ENCODE peak calls at places on chromosomes 1 and 21, in ten cellular contexts. F, B, E, S, P, M, H, X, Q and U are unnamed samples.
A peak's percentile ranks its signal among the peaks of the same experiment; 100 is the strongest.

GRCh38 chr1:4172659-4173599 is 272.9 kb upstream of the C1orf174 start:
- DNase-seq in F (no peak), B (peak; percentile 40), E (no peak), S (peak; percentile 39), P (peak; percentile 36), M (no peak), H (no peak), X (no peak), Q (peak; percentile 84), U (no peak)

GRCh38 chr1:232884262-232884661 is 66.1 kb upstream of the NTPCR start:
- DNase-seq in F (no peak), B (no peak), E (no peak), S (no peak), P (no peak), M (no peak), H (no peak), X (no peak), Q (no peak), U (no peak)

GRCh38 chr1:7097938-7098592 is 312.8 kb downstream of the CAMTA1 start:
- DNase-seq in F (no peak), B (no peak), E (no peak), S (no peak), P (no peak), M (no peak), H (no peak), X (no peak), Q (no peak), U (no peak)

GRCh38 chr1:232183802-232184201 is 446.1 kb downstream of the SIPA1L2 start:
- DNase-seq in F (no peak), B (no peak), E (no peak), S (no peak), P (no peak), M (no peak), H (no peak), X (no peak), Q (peak; percentile 4), U (no peak)

GRCh38 chr1:183887826-183888819 is 83.2 kb downstream of the RGL1 start:
- DNase-seq in F (no peak), B (no peak), E (no peak), S (no peak), P (no peak), M (no peak), H (no peak), X (no peak), Q (no peak), U (no peak)

GRCh38 chr1:205719015-205719414 is 31.0 kb downstream of the NUCKS1 start:
- DNase-seq in F (no peak), B (no peak), E (no peak), S (no peak), P (no peak), M (no peak), H (no peak), X (no peak), Q (no peak), U (no peak)

GRCh38 chr1:19505694-19506457 is 20.5 kb upstream of the CAPZB start:
- DNase-seq in F (peak; percentile 81), B (no peak), E (peak; percentile 42), S (no peak), P (no peak), M (no peak), H (no peak), X (peak; percentile 8), Q (peak; percentile 81), U (no peak)

GRCh38 chr1:221880182-221880581 is 138.3 kb upstream of the DUSP10 start:
- DNase-seq in F (no peak), B (no peak), E (no peak), S (no peak), P (no peak), M (no peak), H (no peak), X (no peak), Q (no peak), U (no peak)

GRCh38 chr1:11560061-11560460 is 81.1 kb downstream of the DISP3 start:
- DNase-seq in F (no peak), B (no peak), E (no peak), S (no peak), P (no peak), M (no peak), H (no peak), X (no peak), Q (no peak), U (no peak)

GRCh38 chr1:6949991-6950765 is 164.9 kb downstream of the CAMTA1 start:
- DNase-seq in F (no peak), B (no peak), E (no peak), S (no peak), P (no peak), M (no peak), H (no peak), X (no peak), Q (no peak), U (no peak)

GRCh38 chr21:45709696-45710268 is 66.3 kb downstream of the PCBP3 start:
- DNase-seq in F (no peak), B (no peak), E (no peak), S (no peak), P (no peak), M (no peak), H (no peak), X (no peak), Q (no peak), U (no peak)
- H3K9me3 ChIP-seq in F (no peaks in the 10 kb centered on the region), B (no peaks in the 10 kb centered on the region), E (no peaks in the 10 kb centered on the region), S (no peaks in the 10 kb centered on the region), P (no peaks in the 10 kb centered on the region), M (no peaks in the 10 kb centered on the region), H (peaks cover 8% of the 10 kb centered on the region), X (no peaks in the 10 kb centered on the region), Q (no peaks in the 10 kb centered on the region), U (no peaks in the 10 kb centered on the region)

GRCh38 chr21:28811860-28812259 is 180.8 kb downstream of the LTN1 start:
- DNase-seq in F (no peak), B (no peak), E (no peak), S (no peak), P (no peak), M (no peak), H (no peak), X (no peak), Q (no peak), U (no peak)
- H3K9me3 ChIP-seq in F (peaks cover 2% of the 10 kb centered on the region), B (no peaks in the 10 kb centered on the region), E (no peaks in the 10 kb centered on the region), S (no peaks in the 10 kb centered on the region), P (no peaks in the 10 kb centered on the region), M (no peaks in the 10 kb centered on the region), H (no peaks in the 10 kb centered on the region), X (no peaks in the 10 kb centered on the region), Q (no peaks in the 10 kb centered on the region), U (no peaks in the 10 kb centered on the region)

GRCh38 chr21:9780441-9780937 is 740.9 kb upstream of the TPTE start:
- DNase-seq in F (no peak), B (no peak), E (no peak), S (no peak), P (no peak), M (no peak), H (no peak), X (no peak), Q (no peak), U (no peak)
- H3K9me3 ChIP-seq in F (no peaks in the 10 kb centered on the region), B (peaks cover 76% of the 10 kb centered on the region), E (no peaks in the 10 kb centered on the region), S (no peaks in the 10 kb centered on the region), P (no peaks in the 10 kb centered on the region), M (no peaks in the 10 kb centered on the region), H (peaks cover 2% of the 10 kb centered on the region), X (no peaks in the 10 kb centered on the region), Q (peaks cover 12% of the 10 kb centered on the region), U (no peaks in the 10 kb centered on the region)

DNA sequence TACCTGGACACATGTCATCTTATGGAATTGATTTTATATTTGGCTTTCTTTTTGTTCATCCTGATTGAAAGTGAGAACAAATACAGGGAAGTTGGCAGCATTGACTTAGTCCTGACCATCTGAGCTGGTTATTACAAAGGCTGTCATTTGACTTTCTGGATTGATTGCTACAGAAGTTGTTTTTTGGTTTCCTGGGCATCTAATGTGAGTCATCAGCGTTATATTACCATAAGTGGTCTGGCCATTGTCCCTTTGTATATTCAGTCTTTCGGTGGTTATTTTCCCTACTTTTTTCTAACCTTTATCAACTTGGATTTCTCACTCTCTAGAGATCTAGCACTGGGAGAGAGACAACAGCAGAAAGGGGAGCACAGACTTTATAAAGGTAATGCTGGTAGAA is 1646.5 kb downstream of the MRPL39 start:
- DNase-seq in F (no peak), B (no peak), E (no peak), S (no peak), P (no peak), M (no peak), H (no peak), X (no peak), Q (no peak), U (no peak)
- H3K9me3 ChIP-seq in F (no peaks in the 10 kb centered on the region), B (no peaks in the 10 kb centered on the region), E (no peaks in the 10 kb centered on the region), S (no peaks in the 10 kb centered on the region), P (no peaks in the 10 kb centered on the region), M (no peaks in the 10 kb centered on the region), H (no peaks in the 10 kb centered on the region), X (no peaks in the 10 kb centered on the region), Q (peaks cover 23% of the 10 kb centered on the region), U (no peaks in the 10 kb centered on the region)

DNA sequence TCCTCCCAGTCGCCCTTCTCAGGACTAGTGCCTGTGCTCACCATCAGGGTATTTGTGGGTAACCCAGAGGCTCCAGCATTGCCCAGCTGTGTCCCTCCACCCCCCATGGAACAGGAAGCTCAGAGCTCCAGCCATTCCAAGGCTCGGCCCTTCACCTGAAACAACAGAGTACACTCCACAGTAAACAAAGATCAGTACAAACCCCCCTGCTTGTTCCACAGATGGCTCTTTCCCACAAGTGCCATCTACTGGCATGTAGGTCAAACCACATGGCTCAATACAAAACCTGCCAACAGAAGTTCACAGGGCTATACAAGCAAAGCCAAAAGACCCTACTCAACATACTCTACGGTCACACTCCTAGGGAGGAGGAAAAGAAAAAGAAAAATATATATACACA is 258.7 kb downstream of the AGBL4 start:
- DNase-seq in F (no peak), B (no peak), E (no peak), S (no peak), P (no peak), M (no peak), H (no peak), X (no peak), Q (no peak), U (no peak)
- H3K9me3 ChIP-seq in F (no peaks in the 10 kb centered on the region), B (peaks cover 35% of the 10 kb centered on the region), E (peaks cover 5% of the 10 kb centered on the region), S (no peaks in the 10 kb centered on the region), P (peaks cover 3% of the 10 kb centered on the region), M (no peaks in the 10 kb centered on the region), H (no peaks in the 10 kb centered on the region), X (no peaks in the 10 kb centered on the region), Q (no peaks in the 10 kb centered on the region), U (no peaks in the 10 kb centered on the region)

GRCh38 chr1:239987103-239987745 is 104.5 kb upstream of the FMN2 start:
- DNase-seq in F (peak; percentile 70), B (peak; percentile 62), E (no peak), S (no peak), P (no peak), M (peak; percentile 70), H (no peak), X (no peak), Q (peak; percentile 35), U (no peak)

GRCh38 chr1:239979469-239979868 is 112.2 kb upstream of the FMN2 start:
- DNase-seq in F (no peak), B (no peak), E (no peak), S (no peak), P (no peak), M (no peak), H (no peak), X (no peak), Q (no peak), U (no peak)

GRCh38 chr1:239977414-239977813 is 114.3 kb upstream of the FMN2 start:
- DNase-seq in F (no peak), B (no peak), E (no peak), S (no peak), P (no peak), M (no peak), H (no peak), X (no peak), Q (no peak), U (no peak)

GRCh38 chr1:239985044-239985443 is 106.6 kb upstream of the FMN2 start:
- DNase-seq in F (no peak), B (no peak), E (no peak), S (no peak), P (no peak), M (no peak), H (no peak), X (no peak), Q (peak; percentile 12), U (no peak)

GRCh38 chr1:239982762-239983161 is 108.9 kb upstream of the FMN2 start:
- DNase-seq in F (no peak), B (no peak), E (no peak), S (no peak), P (no peak), M (no peak), H (no peak), X (no peak), Q (no peak), U (no peak)
- H3K9me3 ChIP-seq in F (no peaks in the 10 kb centered on the region), B (peaks cover 10% of the 10 kb centered on the region), E (peaks cover 4% of the 10 kb centered on the region), S (peaks cover 51% of the 10 kb centered on the region), P (no peaks in the 10 kb centered on the region), M (no peaks in the 10 kb centered on the region), H (no peaks in the 10 kb centered on the region), X (no peaks in the 10 kb centered on the region), Q (no peaks in the 10 kb centered on the region), U (peaks cover 8% of the 10 kb centered on the region)